ENCODE peak calls at places on chromosomes 7 and 10, in eight cellular contexts. T, C, U, Y, G, H, O and L are unnamed samples.

GRCh38 chr10:103665439-103665838 is 171.9 kb downstream of the NEURL1 start:
- DNase-seq in T (no peak), C (no peak), U (no peak), Y (no peak), G (no peak), H (no peak), O (no peak), L (no peak)

GRCh38 chr10:102578782-102579181 is 65.5 kb upstream of the TRIM8 start:
- DNase-seq in T (no peak), C (no peak), U (no peak), Y (no peak), G (no peak), H (peak; percentile 14), O (no peak), L (no peak)

GRCh38 chr7:155363146-155363539 is 65.5 kb downstream of the INSIG1 start:
- DNase-seq in T (no peak), C (no peak), U (no peak), Y (no peak), G (no peak), H (no peak), O (no peak), L (no peak)

GRCh38 chr10:53765311-53765710 is 992.7 kb upstream of the MBL2 start:
- DNase-seq in T (no peak), C (no peak), U (peak; percentile 22), Y (no peak), G (no peak), H (no peak), O (no peak), L (no peak)

GRCh38 chr7:108613147-108613948 is 43.7 kb downstream of the DNAJB9 start:
- DNase-seq in T (peak; percentile 63), C (peak; percentile 60), U (peak; percentile 64), Y (no peak), G (no peak), H (peak; percentile 35), O (peak; percentile 61), L (peak; percentile 49)

GRCh38 chr10:86149264-86149663 is 217.3 kb downstream of the GRID1 start:
- DNase-seq in T (no peak), C (no peak), U (no peak), Y (no peak), G (no peak), H (no peak), O (no peak), L (no peak)

GRCh38 chr10:110181451-110181850 is 26.0 kb upstream of the MXI1 start:
- DNase-seq in T (no peak), C (no peak), U (no peak), Y (no peak), G (no peak), H (no peak), O (no peak), L (no peak)

GRCh38 chr10:14329609-14330246 is 996 bp downstream of the FRMD4A start:
- DNase-seq in T (no peak), C (no peak), U (no peak), Y (no peak), G (no peak), H (no peak), O (no peak), L (no peak)

GRCh38 chr10:69160809-69161225 is 19.2 kb upstream of the SUPV3L1 start:
- DNase-seq in T (peak; percentile 14), C (peak; percentile 62), U (no peak), Y (no peak), G (no peak), H (peak; percentile 29), O (no peak), L (no peak)

GRCh38 chr7:117350027-117350426 is 27.2 kb upstream of the WNT2 start:
- DNase-seq in T (no peak), C (no peak), U (no peak), Y (no peak), G (no peak), H (no peak), O (no peak), L (no peak)

GRCh38 chr7:93968911-93969620 is 35.1 kb downstream of the BET1 start:
- DNase-seq in T (no peak), C (no peak), U (no peak), Y (no peak), G (no peak), H (no peak), O (peak; percentile 62), L (peak; percentile 45)

DNA sequence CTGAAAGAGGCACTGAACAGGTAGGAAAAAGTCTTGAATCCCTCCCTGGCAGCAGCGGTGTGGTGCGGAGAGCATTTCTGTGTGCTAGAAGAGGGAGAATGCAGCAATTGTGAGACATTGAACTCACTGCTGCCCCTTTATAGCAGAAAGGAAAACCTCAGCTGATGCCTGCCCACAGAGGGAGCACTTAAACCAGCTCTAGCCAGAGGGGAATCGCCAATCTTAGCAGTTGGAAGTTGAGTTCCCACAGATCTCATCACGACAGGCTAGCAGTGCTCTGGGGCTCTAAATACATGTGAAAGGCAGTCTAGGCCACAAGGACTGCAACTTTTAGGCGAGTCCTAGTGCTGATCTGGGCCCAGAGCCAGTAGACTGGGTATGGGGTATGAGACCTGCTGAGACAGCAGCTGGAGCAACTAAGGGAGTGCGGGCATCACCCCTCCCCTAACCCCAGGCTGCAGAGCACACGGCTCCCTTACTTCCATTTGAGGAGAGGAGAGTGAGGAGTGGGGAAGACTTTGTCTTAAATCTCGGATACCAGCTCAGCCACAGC is 25.2 kb upstream of the PRR15 start:
- DNase-seq in T (no peak), C (no peak), U (no peak), Y (no peak), G (no peak), H (no peak), O (no peak), L (no peak)
- TF ChIP-seq CTCF in T (no peak), C (no peak), U (no peak), Y (no peak), G (no peak), H (no peak), O (no peak), L (no peak)

GRCh38 chr7:81725003-81725402 is 44.8 kb downstream of the HGF start:
- DNase-seq in T (peak; percentile 41), C (peak; percentile 81), U (peak; percentile 87), Y (no peak), G (no peak), H (no peak), O (peak; percentile 86), L (peak; percentile 48)
- H3K4me3 ChIP-seq in T (no peak overlapping the region), C (no peak overlapping the region), U (no peak overlapping the region), Y (no peak overlapping the region), G (no peak overlapping the region), H (no peak overlapping the region), O (no peak overlapping the region), L (no peak overlapping the region)

GRCh38 chr7:76048668-76048988 is 722 bp downstream of the MDH2 start:
- DNase-seq in T (no peak), C (no peak), U (no peak), Y (no peak), G (no peak), H (peak; percentile 29), O (no peak), L (no peak)
- TF ChIP-seq CTCF in T (no peak), C (no peak), U (no peak), Y (no peak), G (no peak), H (no peak), O (peak; percentile 38), L (no peak)

GRCh38 chr10:7561216-7561893 is 105.4 kb downstream of the ITIH5 start:
- DNase-seq in T (peak; percentile 29), C (no peak), U (peak; percentile 21), Y (no peak), G (no peak), H (no peak), O (peak; percentile 25), L (peak; percentile 22)

GRCh38 chr10:7562026-7562425 is 104.7 kb downstream of the ITIH5 start:
- DNase-seq in T (no peak), C (no peak), U (no peak), Y (no peak), G (no peak), H (no peak), O (no peak), L (peak; percentile 50)

GRCh38 chr10:7558036-7558435 is 108.7 kb downstream of the ITIH5 start:
- DNase-seq in T (no peak), C (no peak), U (no peak), Y (no peak), G (no peak), H (no peak), O (no peak), L (no peak)

GRCh38 chr10:7560519-7560918 is 106.2 kb downstream of the ITIH5 start:
- DNase-seq in T (no peak), C (no peak), U (no peak), Y (no peak), G (no peak), H (no peak), O (no peak), L (peak; percentile 37)

GRCh38 chr10:7559447-7559846 is 107.3 kb downstream of the ITIH5 start:
- DNase-seq in T (no peak), C (no peak), U (peak; percentile 41), Y (no peak), G (no peak), H (no peak), O (no peak), L (no peak)
- H3K4me3 ChIP-seq in T (no peak overlapping the region), C (no peak overlapping the region), U (no peak overlapping the region), Y (no peak overlapping the region), G (no peak overlapping the region), H (no peak overlapping the region), O (no peak overlapping the region), L (no peak overlapping the region)

DNA sequence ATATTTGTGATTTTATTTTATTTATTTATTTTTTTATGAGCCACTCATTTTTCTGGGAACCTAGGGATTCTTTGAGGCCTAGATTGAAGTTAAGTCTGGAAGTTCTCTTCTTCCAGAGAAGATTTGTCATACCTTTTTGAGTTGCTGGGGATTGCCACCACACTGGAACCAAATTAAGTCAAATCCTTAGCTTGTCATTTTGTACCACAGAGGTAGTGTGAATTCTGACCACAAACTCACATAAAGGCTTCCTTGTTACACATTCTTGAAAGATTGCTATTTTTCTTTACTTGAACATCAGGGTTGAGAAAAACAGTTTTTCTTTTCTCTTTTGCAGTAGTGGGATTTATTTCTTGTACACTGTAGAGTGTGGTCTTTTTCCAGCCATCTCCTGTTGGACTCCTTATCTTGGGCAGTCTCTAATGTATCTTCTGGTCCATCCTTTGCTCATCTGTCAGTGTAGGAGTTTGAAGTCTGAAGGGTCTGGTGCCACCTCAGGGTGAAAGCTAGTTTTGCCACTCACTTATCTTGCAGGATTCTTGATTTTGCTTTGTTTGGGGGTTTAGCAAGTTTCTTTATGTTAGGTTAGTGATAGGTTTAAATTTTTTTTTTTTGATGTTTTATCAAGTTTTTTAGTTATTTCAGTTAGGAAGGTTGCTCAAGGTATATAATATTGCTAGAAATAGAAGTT is 24.8 kb downstream of the PCBD1 start:
- DNase-seq in T (no peak), C (no peak), U (no peak), Y (no peak), G (no peak), H (no peak), O (no peak), L (no peak)
- TF ChIP-seq CTCF in T (no peak), C (no peak), U (no peak), Y (no peak), G (no peak), H (no peak), O (no peak), L (no peak)